ENCODE peak calls at places on chromosomes 6 and 20, in eight cellular contexts. C, M, A, T, F, Y, S and P are unnamed samples.

GRCh38 chr20:60283281-60283680 is 325.1 kb downstream of the CDH26 start:
- DNase-seq in S (no peak), M (no peak), C (no peak), T (peak), A (no peak), F (no peak), Y (no peak), P (no peak)

GRCh38 chr6:32047855-32048766 is 9.9 kb downstream of the CYP21A2 start:
- DNase-seq in T (peak), M (peak), F (peak), A (peak), Y (peak), S (peak), C (peak), P (no peak)

GRCh38 chr6:137020771-137021170 is 24.0 kb downstream of the IL20RA start:
- DNase-seq in Y (no peak), M (no peak), C (no peak), F (no peak), T (no peak), S (no peak), A (no peak), P (no peak)

GRCh38 chr6:165390475-165390874 is 81.1 kb upstream of the C6orf118 start:
- DNase-seq in C (no peak), T (no peak), A (no peak), S (no peak), Y (no peak), M (no peak), F (no peak), P (no peak)

GRCh38 chr20:47809561-47809960 is 24.3 kb upstream of the SULF2 start:
- DNase-seq in M (no peak), T (peak), S (peak), Y (no peak), A (no peak), C (no peak), F (no peak), P (no peak)

GRCh38 chr6:42028234-42029061 is 21.9 kb upstream of the TAF8 start:
- DNase-seq in F (no peak), S (no peak), T (peak), Y (no peak), C (peak), M (no peak), A (no peak), P (no peak)

GRCh38 chr6:132860254-132860653 is 45.9 kb downstream of the RPS12 start:
- DNase-seq in S (no peak), C (no peak), A (no peak), M (no peak), T (no peak), Y (no peak), F (no peak), P (no peak)

GRCh38 chr20:56400001-56400640 is 7.7 kb downstream of the CSTF1 start:
- DNase-seq in M (peak), A (peak), Y (peak), F (peak), C (peak), T (peak), S (no peak), P (no peak)

GRCh38 chr6:43804550-43805223 is 34.7 kb downstream of the VEGFA start:
- DNase-seq in F (peak), M (no peak), A (no peak), Y (no peak), T (no peak), C (no peak), S (no peak), P (no peak)

GRCh38 chr20:24109008-24109407 is 120.4 kb upstream of the GGTLC1 start:
- DNase-seq in C (no peak), Y (no peak), A (no peak), S (no peak), T (no peak), M (no peak), F (peak), P (no peak)

GRCh38 chr6:38517005-38517404 is 122.7 kb downstream of the BTBD9 start:
- DNase-seq in F (no peak), Y (no peak), A (no peak), M (no peak), S (no peak), C (no peak), T (no peak), P (no peak)

GRCh38 chr6:169452869-169453186 is 199.2 kb upstream of the THBS2 start:
- DNase-seq in F (no peak), S (no peak), A (no peak), Y (no peak), C (peak), M (no peak), T (no peak), P (no peak)

GRCh38 chr6:797479-798077 is 104.6 kb upstream of the EXOC2 start:
- DNase-seq in S (no peak), M (peak), F (peak), A (no peak), T (peak), C (peak), Y (peak), P (no peak)

GRCh38 chr6:152355166-152355565 is 282.0 kb downstream of the SYNE1 start:
- DNase-seq in T (no peak), Y (no peak), M (no peak), A (no peak), F (no peak), C (no peak), S (no peak), P (no peak)

GRCh38 chr6:80832337-80832736 is 725.9 kb downstream of the BCKDHB start:
- DNase-seq in Y (no peak), C (no peak), M (no peak), A (no peak), S (no peak), T (no peak), F (no peak), P (no peak)

GRCh38 chr6:14110001-14110818 is 7.4 kb upstream of the CD83 start:
- DNase-seq in C (no peak), T (no peak), M (no peak), F (no peak), S (no peak), A (peak), Y (no peak), P (no peak)

GRCh38 chr20:58277578-58278344 is 31.8 kb upstream of the RAB22A start:
- DNase-seq in S (no peak), T (no peak), A (no peak), F (no peak), Y (no peak), M (no peak), C (no peak), P (no peak)

GRCh38 chr6:116255246-116255800 is 1.4 kb upstream of the TSPYL4 start:
- DNase-seq in S (no peak), Y (no peak), M (no peak), C (peak), A (no peak), T (no peak), F (no peak), P (no peak)

GRCh38 chr6:107344981-107345380 is 114.4 kb downstream of the PDSS2 start:
- DNase-seq in Y (no peak), A (no peak), T (no peak), M (no peak), F (no peak), S (no peak), C (no peak), P (no peak)

GRCh38 chr20:61048292-61048691 is 203.8 kb upstream of the CDH4 start:
- DNase-seq in A (no peak), M (no peak), Y (no peak), C (no peak), T (no peak), F (no peak), S (no peak), P (no peak)

GRCh38 chr6:126112171-126112632 is 125.9 kb downstream of the TRMT11 start:
- DNase-seq in S (no peak), M (no peak), F (no peak), T (no peak), Y (no peak), A (no peak), C (no peak), P (no peak)

GRCh38 chr6:106163966-106164877 is 78.1 kb downstream of the PRDM1 start:
- DNase-seq in M (no peak), S (no peak), C (no peak), A (peak), Y (no peak), T (peak), F (peak), P (peak)

GRCh38 chr20:25369971-25370370 is 20.7 kb downstream of the ABHD12 start:
- DNase-seq in A (no peak), T (no peak), S (no peak), C (no peak), F (no peak), Y (no peak), M (no peak), P (no peak)

GRCh38 chr6:37190159-37190535 is 20.2 kb downstream of the PIM1 start:
- DNase-seq in Y (no peak), M (no peak), A (no peak), S (no peak), T (no peak), C (no peak), F (no peak), P (no peak)

GRCh38 chr20:17558154-17558940 is 11.5 kb upstream of the DSTN start:
- DNase-seq in M (no peak), F (peak), S (no peak), Y (no peak), C (peak), T (peak), A (no peak), P (peak)

GRCh38 chr6:16799279-16800193 is 38.3 kb upstream of the ATXN1 start:
- DNase-seq in C (peak), M (no peak), A (no peak), S (no peak), Y (no peak), T (peak), F (no peak), P (peak)

GRCh38 chr6:134698228-134698627 is 251.7 kb downstream of the ALDH8A1 start:
- DNase-seq in Y (no peak), A (no peak), F (no peak), C (no peak), M (no peak), T (no peak), S (no peak), P (no peak)

GRCh38 chr6:8029243-8029870 is 34.8 kb downstream of the BLOC1S5 start:
- DNase-seq in M (no peak), F (no peak), T (no peak), A (no peak), C (no peak), S (no peak), Y (no peak), P (no peak)

GRCh38 chr20:37622728-37623127 is 71.1 kb upstream of the CTNNBL1 start:
- DNase-seq in C (no peak), S (no peak), A (no peak), F (no peak), T (no peak), M (no peak), Y (no peak), P (no peak)

GRCh38 chr6:36590237-36590636 is 3.9 kb upstream of the SRSF3 start:
- DNase-seq in A (no peak), C (peak), Y (no peak), M (no peak), S (no peak), T (peak), F (no peak), P (no peak)

GRCh38 chr6:31474871-31475286 is 23.1 kb upstream of the MICB start:
- DNase-seq in A (no peak), M (no peak), C (no peak), Y (no peak), S (no peak), F (no peak), T (no peak), P (no peak)

GRCh38 chr20:34570859-34571306 is 12.4 kb downstream of the MAP1LC3A start:
- DNase-seq in C (peak), F (no peak), A (no peak), T (no peak), S (peak), Y (no peak), M (no peak), P (no peak)

GRCh38 chr6:32167761-32168262 is 3.4 kb downstream of the EGFL8 start:
- DNase-seq in T (no peak), A (no peak), M (no peak), F (no peak), S (no peak), C (no peak), Y (no peak), P (no peak)

GRCh38 chr6:80163754-80164187 is 57.3 kb downstream of the BCKDHB start:
- DNase-seq in C (peak), M (no peak), S (no peak), F (no peak), Y (no peak), T (peak), A (peak), P (peak)

GRCh38 chr20:49904440-49905214 is 10.7 kb downstream of the SPATA2 start:
- DNase-seq in F (peak), Y (no peak), T (no peak), S (peak), A (no peak), M (no peak), C (no peak), P (no peak)

GRCh38 chr20:51237278-51237677 is 214.4 kb upstream of the KCNG1 start:
- DNase-seq in C (no peak), S (no peak), A (no peak), F (no peak), T (no peak), M (no peak), Y (no peak), P (no peak)

GRCh38 chr6:53015486-53015885 is 20.4 kb upstream of the GSTA4 start:
- DNase-seq in A (no peak), Y (no peak), S (no peak), M (no peak), F (no peak), T (no peak), C (no peak), P (no peak)

GRCh38 chr6:15608406-15608805 is 54.4 kb downstream of the DTNBP1 start:
- DNase-seq in S (no peak), T (peak), M (no peak), A (no peak), F (no peak), C (peak), Y (no peak), P (peak)

GRCh38 chr6:109051301-109051700 is 43.3 kb downstream of the SESN1 start:
- DNase-seq in M (no peak), C (no peak), A (no peak), S (no peak), T (no peak), F (no peak), Y (no peak), P (no peak)